ENCODE peak calls at places on chromosomes 16 and 17, in five cellular contexts. Q, C, D, V and U are unnamed samples.

GRCh38 chr16:70455910-70456309 is 1.5 kb downstream of the FCSK start:
- DNase-seq in C (no peak), V (no peak), D (no peak), Q (no peak), U (no peak)

GRCh38 chr16:31568577-31569359 is 41.1 kb downstream of the AHSP start:
- DNase-seq in D (no peak), Q (no peak), C (no peak), V (no peak), U (peak)

GRCh38 chr17:15944720-15945492 is at the start of gene ADORA2B:
- DNase-seq in D (peak), Q (no peak), V (peak), C (no peak), U (peak)

GRCh38 chr17:39222151-39222550 is 3.6 kb downstream of the STAC2 start:
- DNase-seq in C (no peak), D (no peak), Q (no peak), V (no peak), U (no peak)

GRCh38 chr16:58417600-58417999 is 25.3 kb downstream of the GINS3 start:
- DNase-seq in D (no peak), V (no peak), C (no peak), Q (no peak), U (peak)

GRCh38 chr17:37830151-37830993 is 85.5 kb upstream of the HNF1B start:
- DNase-seq in V (peak), Q (no peak), C (peak), D (no peak), U (no peak)

GRCh38 chr16:87661561-87661960 is 59.3 kb downstream of the JPH3 start:
- DNase-seq in D (peak), V (peak), Q (no peak), C (no peak), U (no peak)

GRCh38 chr16:67884-68789 is 4.3 kb downstream of the RHBDF1 start:
- DNase-seq in D (no peak), V (no peak), Q (no peak), C (no peak), U (no peak)

GRCh38 chr16:27355610-27356009 is 41.8 kb downstream of the IL4R start:
- DNase-seq in C (no peak), V (peak), D (peak), Q (peak), U (no peak)

GRCh38 chr16:84088695-84089395 is 27.9 kb downstream of the MBTPS1 start:
- DNase-seq in V (peak), D (no peak), C (peak), Q (no peak), U (no peak)

GRCh38 chr16:54503011-54503410 is 216.4 kb upstream of the IRX3 start:
- DNase-seq in Q (no peak), D (no peak), V (no peak), C (no peak), U (no peak)

GRCh38 chr17:45828171-45829133 is 16.2 kb upstream of the SPPL2C start:
- DNase-seq in D (no peak), V (no peak), C (no peak), Q (no peak), U (peak)

GRCh38 chr16:84084570-84085270 is 32.0 kb downstream of the MBTPS1 start:
- DNase-seq in Q (peak), D (peak), V (peak), C (peak), U (peak)

GRCh38 chr17:27236710-27237315 is 57.1 kb upstream of the WSB1 start:
- DNase-seq in V (peak), Q (peak), C (no peak), D (peak), U (peak)

GRCh38 chr16:1519831-1520230 is 13.6 kb upstream of the TMEM204 start:
- DNase-seq in Q (no peak), D (no peak), C (no peak), V (no peak), U (no peak)

GRCh38 chr16:2458887-2459646 is 842 bp upstream of the TEDC2 start:
- DNase-seq in D (no peak), C (no peak), V (no peak), Q (no peak), U (no peak)

GRCh38 chr16:88900653-88901052 is 34.2 kb upstream of the PABPN1L start:
- DNase-seq in V (no peak), D (no peak), Q (no peak), C (no peak), U (no peak)

GRCh38 chr17:61574542-61575351 is 16.3 kb downstream of the NACA2 start:
- DNase-seq in Q (peak), D (no peak), C (no peak), V (peak), U (peak)

GRCh38 chr17:15263206-15263579 is 1.9 kb downstream of the PMP22 start:
- DNase-seq in D (no peak), C (no peak), V (no peak), Q (no peak), U (peak)

DNA sequence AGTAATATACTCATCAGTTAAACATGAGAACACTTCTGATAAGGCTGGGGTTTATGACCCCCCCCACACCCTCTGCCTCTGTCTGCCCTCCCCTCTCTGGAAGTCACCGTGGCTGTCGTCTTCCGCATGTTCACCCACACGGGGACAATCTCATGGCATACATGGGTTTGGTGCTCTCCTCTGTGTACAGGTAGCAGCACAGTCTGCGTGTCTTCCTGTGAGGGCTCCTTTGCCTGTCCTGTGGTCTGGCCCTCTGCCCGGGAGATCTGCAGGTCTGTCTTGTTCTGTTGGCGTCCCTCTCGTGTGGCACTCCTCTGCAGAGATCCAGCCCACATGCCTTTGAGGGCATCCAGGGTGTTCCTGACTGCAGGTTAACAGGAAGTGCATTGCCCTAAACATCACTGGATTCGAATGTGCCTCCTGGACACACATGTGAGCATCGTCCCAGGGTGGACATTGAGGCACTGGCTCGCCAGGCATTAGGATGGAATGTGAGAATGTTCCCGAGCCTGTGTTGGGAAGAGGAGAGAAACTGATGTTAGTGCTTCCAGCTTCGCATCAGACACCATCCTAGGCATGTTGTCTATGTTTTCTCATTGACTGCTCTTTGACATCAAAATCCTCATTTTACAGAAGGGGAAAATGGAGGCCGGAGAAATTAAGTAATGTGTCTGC is 54.5 kb downstream of the NKD1 start:
- DNase-seq in C (no peak), Q (no peak), V (no peak), D (no peak), U (no peak)
- TF ChIP-seq REST in C (no peak), Q (no peak), V (no peak), D (no peak), U (no peak)

GRCh38 chr17:42179911-42180410 is 981 bp downstream of the KCNH4 start:
- DNase-seq in C (no peak), V (peak), D (peak), Q (no peak), U (peak)
- TF ChIP-seq ZBTB33 in C (no peak), V (peak), D (peak), Q (no peak), U (no peak)

GRCh38 chr17:33642002-33642401 is 348.9 kb upstream of the ASIC2 start:
- DNase-seq in D (peak), V (no peak), Q (no peak), C (no peak), U (peak)

GRCh38 chr17:33639103-33639991 is 346.3 kb upstream of the ASIC2 start:
- DNase-seq in V (no peak), D (no peak), C (no peak), Q (no peak), U (no peak)

GRCh38 chr17:33637534-33637933 is 344.4 kb upstream of the ASIC2 start:
- DNase-seq in D (no peak), C (no peak), V (no peak), Q (no peak), U (no peak)

GRCh38 chr17:33640629-33641028 is 347.5 kb upstream of the ASIC2 start:
- DNase-seq in V (no peak), C (no peak), D (no peak), Q (no peak), U (no peak)
- TF ChIP-seq REST in V (no peak), C (no peak), D (no peak), Q (no peak), U (no peak)

DNA sequence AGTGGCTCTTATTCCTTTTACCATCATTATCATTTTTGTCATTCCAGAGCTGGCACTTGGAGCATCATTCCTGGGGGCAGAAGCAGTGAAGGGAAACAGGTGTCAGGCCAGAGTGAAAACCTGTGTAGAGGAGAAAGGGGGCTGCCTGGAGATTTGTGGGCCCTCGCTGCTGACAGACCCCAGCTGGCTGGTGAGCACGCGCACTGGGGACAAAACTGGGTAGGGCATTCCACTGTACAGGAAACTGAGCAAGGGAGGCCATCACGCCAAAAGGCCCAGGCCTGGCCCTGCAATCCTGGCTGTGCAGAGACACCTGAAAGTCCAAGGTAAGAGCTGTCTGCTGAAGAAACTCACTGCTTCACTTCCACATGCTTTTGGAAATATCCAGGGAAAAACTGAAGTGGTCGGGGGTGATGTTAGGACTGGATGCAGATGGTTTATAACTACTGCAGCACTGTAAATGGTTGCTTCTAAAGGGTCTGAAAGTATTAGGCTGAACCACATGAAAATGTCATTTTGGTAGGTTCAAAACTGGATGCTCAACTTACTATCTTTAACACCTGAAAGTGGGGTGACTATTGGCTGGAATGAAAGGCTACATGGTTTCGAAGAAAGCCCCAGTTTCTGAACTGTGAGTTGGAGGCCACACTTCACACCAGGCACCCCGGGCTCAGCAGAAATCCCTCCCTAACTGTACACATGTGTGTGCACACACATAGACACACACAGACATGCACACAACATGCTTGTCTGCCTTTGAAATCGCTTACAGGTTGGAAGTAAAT is 225.0 kb downstream of the C16orf78 start:
- DNase-seq in C (peak), V (no peak), D (no peak), Q (no peak), U (no peak)
- TF ChIP-seq ZBTB33 in C (no peak), V (no peak), D (no peak), Q (no peak), U (no peak)

GRCh38 chr16:11634307-11634706 is 33.9 kb upstream of the SNN start:
- DNase-seq in C (no peak), Q (no peak), D (no peak), V (no peak), U (no peak)

GRCh38 chr16:11633113-11633512 is 35.1 kb upstream of the SNN start:
- DNase-seq in Q (no peak), V (no peak), C (no peak), D (no peak), U (no peak)

GRCh38 chr16:11631214-11631613 is 37.0 kb upstream of the SNN start:
- DNase-seq in D (no peak), V (no peak), C (no peak), Q (no peak), U (no peak)

GRCh38 chr16:11630230-11631056 is 37.8 kb upstream of the SNN start:
- DNase-seq in V (peak), Q (no peak), D (no peak), C (no peak), U (no peak)

DNA sequence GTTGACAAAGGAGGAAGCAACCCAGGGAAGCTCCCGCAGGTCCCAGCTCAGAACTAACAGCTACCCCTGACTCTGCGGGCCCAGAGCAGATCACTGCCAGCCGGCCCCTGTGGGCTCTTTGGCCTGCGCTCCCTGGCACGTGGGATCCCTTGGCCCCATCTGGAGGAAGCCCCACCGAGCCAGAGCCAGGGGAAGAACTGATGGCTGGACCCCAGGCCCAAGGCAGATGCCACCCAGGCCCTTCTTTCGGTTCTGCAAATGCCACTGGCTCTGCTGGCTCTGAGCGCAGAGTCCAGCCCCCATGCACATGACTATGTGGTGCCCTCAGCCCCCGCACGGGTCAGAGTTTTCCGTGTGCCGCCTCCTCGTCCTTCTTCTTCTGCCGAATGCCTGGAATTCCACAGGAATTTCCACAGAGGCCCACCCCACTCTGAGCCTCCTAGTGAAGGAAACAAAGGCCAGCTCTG is 35.8 kb upstream of the SNN start:
- DNase-seq in D (no peak), Q (no peak), C (no peak), V (peak), U (no peak)
- TF ChIP-seq REST in D (no peak), Q (no peak), C (no peak), V (no peak), U (no peak)

GRCh38 chr17:79666111-79666510 is 55.3 kb upstream of the RBFOX3 start:
- DNase-seq in V (no peak), Q (no peak), C (no peak), D (no peak), U (no peak)
- TF ChIP-seq ZBTB33 in V (no peak), Q (no peak), C (no peak), D (no peak), U (no peak)

GRCh38 chr17:80166446-80166845 is 3.4 kb upstream of the CARD14 start:
- DNase-seq in C (no peak), Q (no peak), V (no peak), D (no peak), U (no peak)

GRCh38 chr17:80171681-80172080 is 1.9 kb downstream of the CARD14 start:
- DNase-seq in D (no peak), V (no peak), Q (no peak), C (no peak), U (no peak)

GRCh38 chr17:80169107-80169506 is 723 bp upstream of the CARD14 start:
- DNase-seq in Q (no peak), D (peak), C (no peak), V (no peak), U (no peak)

GRCh38 chr17:80169784-80170500 is at the start of gene CARD14:
- DNase-seq in V (no peak), D (no peak), Q (no peak), C (no peak), U (peak)

GRCh38 chr17:80168371-80168770 is 1.5 kb upstream of the CARD14 start:
- DNase-seq in C (no peak), D (no peak), V (no peak), Q (no peak), U (no peak)
- TF ChIP-seq REST in C (no peak), D (no peak), V (no peak), Q (no peak), U (no peak)

DNA sequence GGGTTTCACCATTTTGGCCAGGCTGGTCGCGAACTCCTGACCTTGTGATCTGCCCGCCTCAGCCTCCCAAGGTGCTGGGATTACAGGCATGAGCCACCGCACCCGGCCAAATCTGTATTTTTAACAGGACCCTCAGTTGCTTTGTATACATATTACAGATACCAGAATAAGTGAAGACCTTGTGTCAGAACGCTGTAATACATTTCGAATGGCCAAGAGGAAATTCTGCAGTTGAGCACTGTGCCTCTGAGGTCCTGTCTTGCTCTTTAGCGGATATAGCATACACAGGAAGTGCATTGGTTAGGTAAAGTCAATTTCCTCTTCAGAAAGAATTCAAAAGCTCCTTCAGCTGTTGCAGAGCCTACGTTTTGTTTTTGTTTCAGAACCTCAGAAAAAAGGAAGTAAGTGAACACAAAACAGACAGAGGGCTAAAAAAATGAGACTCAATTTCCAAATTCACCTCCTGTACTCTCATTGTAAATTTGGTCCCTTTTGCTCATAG is 15.7 kb downstream of the CRLF3 start:
- DNase-seq in Q (no peak), C (peak), D (no peak), V (no peak), U (no peak)
- TF ChIP-seq ZBTB33 in Q (no peak), C (no peak), D (no peak), V (no peak), U (no peak)

DNA sequence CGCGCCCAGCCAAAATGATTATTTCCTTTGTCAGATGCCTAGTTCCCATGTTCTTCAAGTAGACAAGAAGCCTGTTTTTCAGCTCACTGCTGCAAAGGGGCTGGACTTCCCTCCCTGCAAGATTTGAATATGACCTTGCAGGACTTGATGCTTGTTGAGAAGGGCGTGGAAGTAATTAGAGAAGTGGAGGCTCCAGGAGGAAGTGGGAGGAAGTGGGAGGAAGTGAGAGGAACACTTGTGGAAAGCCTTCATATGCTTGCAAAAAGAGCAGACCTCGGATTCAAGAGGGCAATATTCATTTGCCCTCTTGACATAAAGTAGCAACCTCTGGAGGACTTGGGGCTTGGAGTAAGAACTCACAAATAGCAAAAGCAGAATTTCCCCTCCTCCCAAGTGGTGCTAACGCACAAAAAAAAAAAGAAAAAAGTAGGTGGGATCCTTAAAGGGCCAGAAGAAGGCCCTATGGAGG is 20.8 kb upstream of the PRKAR1A start:
- DNase-seq in V (no peak), C (no peak), D (no peak), Q (no peak), U (no peak)
- TF ChIP-seq REST in V (no peak), C (no peak), D (no peak), Q (no peak), U (no peak)